ENCODE peak calls at places on chromosomes 3 and 15, in six cellular contexts. One of them, this sample, is unnamed.

GRCh38 chr15:39741258-39741657 is 41.4 kb downstream of the FSIP1 start:
- DNase-seq in ecto neural progenitor cell: no peak
- DNase-seq in stimulated activated CD8-positive, alpha-beta memory T cell treated with anti-CD3 and anti-CD28 coated beads, Interleukin-15, amount 100 ng/mL, for 24 hours: no peak
- DNase-seq in NCI-H748 treated with DMSO at 0.1 percent for 48 hours: no peak
- DNase-seq in breast epithelium: no peak
- DNase-seq in pons: no peak
- DNase-seq in this sample: no peak

GRCh38 chr3:135083756-135084155 is 288.7 kb downstream of the EPHB1 start:
- DNase-seq in stimulated activated CD8-positive, alpha-beta memory T cell treated with anti-CD3 and anti-CD28 coated beads, Interleukin-15, amount 100 ng/mL, for 24 hours: no peak
- DNase-seq in ecto neural progenitor cell: no peak
- DNase-seq in breast epithelium: no peak
- DNase-seq in NCI-H748 treated with DMSO at 0.1 percent for 48 hours: no peak
- DNase-seq in pons: no peak
- DNase-seq in this sample: no peak

GRCh38 chr3:158569717-158570244 is 1.2 kb upstream of the MLF1 start:
- DNase-seq in breast epithelium: no peak
- DNase-seq in ecto neural progenitor cell: no peak
- DNase-seq in NCI-H748 treated with DMSO at 0.1 percent for 48 hours: no peak
- DNase-seq in stimulated activated CD8-positive, alpha-beta memory T cell treated with anti-CD3 and anti-CD28 coated beads, Interleukin-15, amount 100 ng/mL, for 24 hours: no peak
- DNase-seq in pons: no peak
- DNase-seq in this sample: no peak

GRCh38 chr3:125123906-125124305 is 68.1 kb upstream of the HEG1 start:
- DNase-seq in ecto neural progenitor cell: no peak
- DNase-seq in pons: no peak
- DNase-seq in breast epithelium: no peak
- DNase-seq in stimulated activated CD8-positive, alpha-beta memory T cell treated with anti-CD3 and anti-CD28 coated beads, Interleukin-15, amount 100 ng/mL, for 24 hours: no peak
- DNase-seq in NCI-H748 treated with DMSO at 0.1 percent for 48 hours: no peak
- DNase-seq in this sample: no peak

GRCh38 chr15:101466188-101466587 is 23.3 kb downstream of the PCSK6 start:
- DNase-seq in NCI-H748 treated with DMSO at 0.1 percent for 48 hours: no peak
- DNase-seq in breast epithelium: no peak
- DNase-seq in pons: no peak
- DNase-seq in ecto neural progenitor cell: no peak
- DNase-seq in stimulated activated CD8-positive, alpha-beta memory T cell treated with anti-CD3 and anti-CD28 coated beads, Interleukin-15, amount 100 ng/mL, for 24 hours: no peak
- DNase-seq in this sample: no peak

GRCh38 chr3:13782501-13782900 is 97.4 kb downstream of the WNT7A start:
- DNase-seq in ecto neural progenitor cell: no peak
- DNase-seq in NCI-H748 treated with DMSO at 0.1 percent for 48 hours: no peak
- DNase-seq in stimulated activated CD8-positive, alpha-beta memory T cell treated with anti-CD3 and anti-CD28 coated beads, Interleukin-15, amount 100 ng/mL, for 24 hours: no peak
- DNase-seq in pons: peak
- DNase-seq in breast epithelium: no peak
- DNase-seq in this sample: no peak

GRCh38 chr3:13301295-13301987 is 118.7 kb downstream of the NUP210 start:
- DNase-seq in pons: no peak
- DNase-seq in ecto neural progenitor cell: no peak
- DNase-seq in stimulated activated CD8-positive, alpha-beta memory T cell treated with anti-CD3 and anti-CD28 coated beads, Interleukin-15, amount 100 ng/mL, for 24 hours: no peak
- DNase-seq in NCI-H748 treated with DMSO at 0.1 percent for 48 hours: no peak
- DNase-seq in breast epithelium: no peak
- DNase-seq in this sample: no peak

GRCh38 chr3:112345681-112346080 is 12.7 kb downstream of the CD200 start:
- DNase-seq in stimulated activated CD8-positive, alpha-beta memory T cell treated with anti-CD3 and anti-CD28 coated beads, Interleukin-15, amount 100 ng/mL, for 24 hours: no peak
- DNase-seq in breast epithelium: no peak
- DNase-seq in NCI-H748 treated with DMSO at 0.1 percent for 48 hours: no peak
- DNase-seq in ecto neural progenitor cell: no peak
- DNase-seq in pons: no peak
- DNase-seq in this sample: no peak

GRCh38 chr3:101466465-101467309 is 46.3 kb downstream of the SENP7 start:
- DNase-seq in breast epithelium: no peak
- DNase-seq in stimulated activated CD8-positive, alpha-beta memory T cell treated with anti-CD3 and anti-CD28 coated beads, Interleukin-15, amount 100 ng/mL, for 24 hours: no peak
- DNase-seq in NCI-H748 treated with DMSO at 0.1 percent for 48 hours: no peak
- DNase-seq in ecto neural progenitor cell: peak
- DNase-seq in pons: no peak
- DNase-seq in this sample: no peak

GRCh38 chr3:8532251-8532831 is 30.7 kb downstream of the LMCD1 start:
- DNase-seq in ecto neural progenitor cell: no peak
- DNase-seq in breast epithelium: no peak
- DNase-seq in pons: no peak
- DNase-seq in NCI-H748 treated with DMSO at 0.1 percent for 48 hours: no peak
- DNase-seq in stimulated activated CD8-positive, alpha-beta memory T cell treated with anti-CD3 and anti-CD28 coated beads, Interleukin-15, amount 100 ng/mL, for 24 hours: no peak
- DNase-seq in this sample: no peak

GRCh38 chr15:71844916-71845315 is 34.6 kb downstream of the NR2E3 start:
- DNase-seq in ecto neural progenitor cell: no peak
- DNase-seq in breast epithelium: no peak
- DNase-seq in pons: no peak
- DNase-seq in NCI-H748 treated with DMSO at 0.1 percent for 48 hours: no peak
- DNase-seq in stimulated activated CD8-positive, alpha-beta memory T cell treated with anti-CD3 and anti-CD28 coated beads, Interleukin-15, amount 100 ng/mL, for 24 hours: no peak
- DNase-seq in this sample: no peak

GRCh38 chr3:196327405-196327804 is 9.4 kb upstream of the DYNLT2B start:
- DNase-seq in breast epithelium: no peak
- DNase-seq in pons: no peak
- DNase-seq in stimulated activated CD8-positive, alpha-beta memory T cell treated with anti-CD3 and anti-CD28 coated beads, Interleukin-15, amount 100 ng/mL, for 24 hours: no peak
- DNase-seq in NCI-H748 treated with DMSO at 0.1 percent for 48 hours: no peak
- DNase-seq in ecto neural progenitor cell: no peak
- DNase-seq in this sample: no peak

GRCh38 chr3:127694467-127695215 is 21.9 kb downstream of the ABTB1 start:
- DNase-seq in ecto neural progenitor cell: no peak
- DNase-seq in breast epithelium: no peak
- DNase-seq in pons: no peak
- DNase-seq in NCI-H748 treated with DMSO at 0.1 percent for 48 hours: no peak
- DNase-seq in stimulated activated CD8-positive, alpha-beta memory T cell treated with anti-CD3 and anti-CD28 coated beads, Interleukin-15, amount 100 ng/mL, for 24 hours: no peak
- DNase-seq in this sample: no peak

GRCh38 chr3:138186803-138187295 is 252 bp upstream of the ARMC8 start:
- DNase-seq in ecto neural progenitor cell: peak
- DNase-seq in NCI-H748 treated with DMSO at 0.1 percent for 48 hours: peak
- DNase-seq in breast epithelium: peak
- DNase-seq in pons: peak
- DNase-seq in stimulated activated CD8-positive, alpha-beta memory T cell treated with anti-CD3 and anti-CD28 coated beads, Interleukin-15, amount 100 ng/mL, for 24 hours: peak
- DNase-seq in this sample: peak

GRCh38 chr3:129118745-129119144 is 2.9 kb downstream of the RAB43 start:
- DNase-seq in stimulated activated CD8-positive, alpha-beta memory T cell treated with anti-CD3 and anti-CD28 coated beads, Interleukin-15, amount 100 ng/mL, for 24 hours: no peak
- DNase-seq in pons: no peak
- DNase-seq in ecto neural progenitor cell: no peak
- DNase-seq in breast epithelium: no peak
- DNase-seq in NCI-H748 treated with DMSO at 0.1 percent for 48 hours: no peak
- DNase-seq in this sample: no peak

GRCh38 chr15:66786708-66787471 is 84.9 kb downstream of the SMAD6 start:
- DNase-seq in ecto neural progenitor cell: no peak
- DNase-seq in pons: no peak
- DNase-seq in NCI-H748 treated with DMSO at 0.1 percent for 48 hours: no peak
- DNase-seq in stimulated activated CD8-positive, alpha-beta memory T cell treated with anti-CD3 and anti-CD28 coated beads, Interleukin-15, amount 100 ng/mL, for 24 hours: no peak
- DNase-seq in breast epithelium: no peak
- DNase-seq in this sample: no peak

GRCh38 chr15:31390777-31391486 is 64.3 kb downstream of the KLF13 start:
- DNase-seq in NCI-H748 treated with DMSO at 0.1 percent for 48 hours: no peak
- DNase-seq in pons: no peak
- DNase-seq in stimulated activated CD8-positive, alpha-beta memory T cell treated with anti-CD3 and anti-CD28 coated beads, Interleukin-15, amount 100 ng/mL, for 24 hours: no peak
- DNase-seq in breast epithelium: peak
- DNase-seq in ecto neural progenitor cell: peak
- DNase-seq in this sample: no peak

GRCh38 chr15:63218114-63218808 is 28.9 kb downstream of the RAB8B start:
- DNase-seq in ecto neural progenitor cell: no peak
- DNase-seq in pons: no peak
- DNase-seq in NCI-H748 treated with DMSO at 0.1 percent for 48 hours: no peak
- DNase-seq in breast epithelium: no peak
- DNase-seq in stimulated activated CD8-positive, alpha-beta memory T cell treated with anti-CD3 and anti-CD28 coated beads, Interleukin-15, amount 100 ng/mL, for 24 hours: no peak
- DNase-seq in this sample: no peak

GRCh38 chr15:51828621-51829359 is 663 bp upstream of the TMOD3 start:
- DNase-seq in breast epithelium: no peak
- DNase-seq in ecto neural progenitor cell: no peak
- DNase-seq in pons: no peak
- DNase-seq in NCI-H748 treated with DMSO at 0.1 percent for 48 hours: no peak
- DNase-seq in stimulated activated CD8-positive, alpha-beta memory T cell treated with anti-CD3 and anti-CD28 coated beads, Interleukin-15, amount 100 ng/mL, for 24 hours: no peak
- DNase-seq in this sample: no peak

GRCh38 chr15:52258461-52258860 is 37.1 kb downstream of the MYO5C start:
- DNase-seq in ecto neural progenitor cell: no peak
- DNase-seq in stimulated activated CD8-positive, alpha-beta memory T cell treated with anti-CD3 and anti-CD28 coated beads, Interleukin-15, amount 100 ng/mL, for 24 hours: no peak
- DNase-seq in breast epithelium: no peak
- DNase-seq in NCI-H748 treated with DMSO at 0.1 percent for 48 hours: no peak
- DNase-seq in pons: no peak
- DNase-seq in this sample: no peak

GRCh38 chr3:136545664-136546266 is 206.4 kb downstream of the STAG1 start:
- DNase-seq in breast epithelium: no peak
- DNase-seq in NCI-H748 treated with DMSO at 0.1 percent for 48 hours: no peak
- DNase-seq in stimulated activated CD8-positive, alpha-beta memory T cell treated with anti-CD3 and anti-CD28 coated beads, Interleukin-15, amount 100 ng/mL, for 24 hours: no peak
- DNase-seq in pons: peak
- DNase-seq in ecto neural progenitor cell: no peak
- DNase-seq in this sample: no peak

GRCh38 chr15:64017082-64017588 is 29.1 kb downstream of the DAPK2 start:
- DNase-seq in NCI-H748 treated with DMSO at 0.1 percent for 48 hours: no peak
- DNase-seq in stimulated activated CD8-positive, alpha-beta memory T cell treated with anti-CD3 and anti-CD28 coated beads, Interleukin-15, amount 100 ng/mL, for 24 hours: no peak
- DNase-seq in pons: no peak
- DNase-seq in breast epithelium: no peak
- DNase-seq in ecto neural progenitor cell: no peak
- DNase-seq in this sample: no peak

GRCh38 chr3:178352300-178353021 is 183.8 kb upstream of the KCNMB2 start:
- DNase-seq in breast epithelium: no peak
- DNase-seq in ecto neural progenitor cell: no peak
- DNase-seq in stimulated activated CD8-positive, alpha-beta memory T cell treated with anti-CD3 and anti-CD28 coated beads, Interleukin-15, amount 100 ng/mL, for 24 hours: no peak
- DNase-seq in pons: no peak
- DNase-seq in NCI-H748 treated with DMSO at 0.1 percent for 48 hours: peak
- DNase-seq in this sample: no peak

GRCh38 chr3:25952133-25952532 is 162.2 kb downstream of the OXSM start:
- DNase-seq in stimulated activated CD8-positive, alpha-beta memory T cell treated with anti-CD3 and anti-CD28 coated beads, Interleukin-15, amount 100 ng/mL, for 24 hours: no peak
- DNase-seq in ecto neural progenitor cell: no peak
- DNase-seq in NCI-H748 treated with DMSO at 0.1 percent for 48 hours: no peak
- DNase-seq in pons: no peak
- DNase-seq in breast epithelium: no peak
- DNase-seq in this sample: no peak

GRCh38 chr3:32340039-32340438 is 51.6 kb upstream of the CMTM7 start:
- DNase-seq in stimulated activated CD8-positive, alpha-beta memory T cell treated with anti-CD3 and anti-CD28 coated beads, Interleukin-15, amount 100 ng/mL, for 24 hours: no peak
- DNase-seq in NCI-H748 treated with DMSO at 0.1 percent for 48 hours: peak
- DNase-seq in breast epithelium: no peak
- DNase-seq in ecto neural progenitor cell: no peak
- DNase-seq in pons: peak
- DNase-seq in this sample: no peak

GRCh38 chr3:175335229-175335628 is 476.1 kb downstream of the NAALADL2 start:
- DNase-seq in NCI-H748 treated with DMSO at 0.1 percent for 48 hours: peak
- DNase-seq in stimulated activated CD8-positive, alpha-beta memory T cell treated with anti-CD3 and anti-CD28 coated beads, Interleukin-15, amount 100 ng/mL, for 24 hours: no peak
- DNase-seq in ecto neural progenitor cell: no peak
- DNase-seq in breast epithelium: no peak
- DNase-seq in pons: no peak
- DNase-seq in this sample: no peak

This sample was measured in thoracic aorta.